ENCODE peak calls at places on chromosomes 5 and 9, in eight cellular contexts. B is caudate nucleus, E is IMR-90, L is AG04450, F is aorta, W is dorsolateral prefrontal cortex, V is lung, J is right lobe of liver. O is an unnamed sample.

GRCh38 chr5:115068239-115069086 is 101.2 kb downstream of the TRIM36 start:
- DNase-seq in J (no peak), L (no peak), B (no peak), V (no peak), W (no peak), E (peak), F (no peak), O (no peak)

GRCh38 chr5:131749138-131749537 is 47.7 kb downstream of the FNIP1 start:
- DNase-seq in W (no peak), J (no peak), E (peak), L (no peak), V (no peak), F (no peak), B (no peak), O (peak)

GRCh38 chr5:176577312-176578176 is 28.4 kb downstream of the CDHR2 start:
- DNase-seq in B (no peak), W (no peak), J (no peak), L (no peak), F (no peak), E (no peak), V (no peak), O (no peak)

GRCh38 chr5:72156921-72157320 is 49.6 kb downstream of the MAP1B start:
- DNase-seq in J (no peak), F (no peak), L (peak), B (no peak), V (no peak), E (peak), W (no peak), O (peak)

GRCh38 chr9:37593877-37594448 is 1.6 kb upstream of the TOMM5 start:
- DNase-seq in W (no peak), J (no peak), E (no peak), L (no peak), F (no peak), B (no peak), V (no peak), O (no peak)

GRCh38 chr5:154444559-154445421 is 1.0 kb upstream of the SAP30L start:
- DNase-seq in V (no peak), L (no peak), W (peak), F (no peak), B (no peak), E (no peak), J (peak), O (no peak)

GRCh38 chr5:404666-405241 is 38.2 kb upstream of the EXOC3 start:
- DNase-seq in B (no peak), J (no peak), F (no peak), L (no peak), V (no peak), E (no peak), W (no peak), O (no peak)

GRCh38 chr9:69582544-69583297 is 89.5 kb downstream of the APBA1 start:
- DNase-seq in E (no peak), F (peak), L (no peak), V (no peak), J (no peak), B (no peak), W (no peak), O (peak)

GRCh38 chr5:43037929-43038510 is 2.1 kb downstream of the ANXA2R start:
- DNase-seq in L (no peak), W (no peak), B (no peak), E (peak), J (no peak), F (no peak), V (no peak), O (no peak)

GRCh38 chr5:95892784-95893354 is 68.8 kb downstream of the ELL2 start:
- DNase-seq in J (no peak), B (no peak), V (no peak), F (no peak), E (no peak), L (no peak), W (no peak), O (no peak)

GRCh38 chr5:146704949-146705665 is 173.4 kb downstream of the PPP2R2B start:
- DNase-seq in L (no peak), J (no peak), F (no peak), W (no peak), E (no peak), V (no peak), B (no peak), O (no peak)

GRCh38 chr5:142784405-142784955 is 14.3 kb downstream of the ARHGAP26 start:
- DNase-seq in F (no peak), J (no peak), L (no peak), B (no peak), E (no peak), W (no peak), V (no peak), O (no peak)

GRCh38 chr5:115435065-115435775 is 109.4 kb downstream of the FEM1C start:
- DNase-seq in F (no peak), E (no peak), W (peak), L (no peak), V (no peak), J (no peak), B (no peak), O (no peak)

GRCh38 chr5:33362915-33363314 is 77.8 kb upstream of the TARS1 start:
- DNase-seq in J (no peak), W (no peak), F (peak), B (no peak), L (no peak), V (no peak), E (peak), O (no peak)

GRCh38 chr9:4177970-4178758 is 121.7 kb downstream of the GLIS3 start:
- DNase-seq in L (no peak), F (no peak), E (no peak), J (no peak), V (no peak), B (no peak), W (no peak), O (no peak)

GRCh38 chr5:93236807-93237421 is 344.1 kb downstream of the NR2F1-AS1 start:
- DNase-seq in F (no peak), E (peak), W (no peak), V (no peak), B (no peak), L (peak), J (no peak), O (peak)

GRCh38 chr9:104927912-104928740 is at the start of gene ABCA1:
- DNase-seq in J (peak), W (peak), E (peak), L (peak), V (peak), B (peak), F (peak), O (no peak)
- H3K27ac ChIP-seq in J (peak), W (peak), E (peak), L (peak), V (peak), B (peak), F (peak), O (peak)

GRCh38 chr5:25540628-25541027 is 895.9 kb upstream of the CDH10 start:
- DNase-seq in B (no peak), V (no peak), F (no peak), J (no peak), E (no peak), W (no peak), L (no peak), O (no peak)
- H3K27ac ChIP-seq in B (no peak), V (no peak), F (no peak), J (no peak), E (no peak), W (no peak), L (no peak), O (no peak)

GRCh38 chr5:137280656-137281055 is 218.5 kb downstream of the SPOCK1 start:
- DNase-seq in L (no peak), F (no peak), V (no peak), W (no peak), J (no peak), E (no peak), B (no peak), O (no peak)
- H3K27ac ChIP-seq in L (no peak), F (no peak), V (no peak), W (no peak), J (no peak), E (no peak), B (no peak), O (no peak)

DNA sequence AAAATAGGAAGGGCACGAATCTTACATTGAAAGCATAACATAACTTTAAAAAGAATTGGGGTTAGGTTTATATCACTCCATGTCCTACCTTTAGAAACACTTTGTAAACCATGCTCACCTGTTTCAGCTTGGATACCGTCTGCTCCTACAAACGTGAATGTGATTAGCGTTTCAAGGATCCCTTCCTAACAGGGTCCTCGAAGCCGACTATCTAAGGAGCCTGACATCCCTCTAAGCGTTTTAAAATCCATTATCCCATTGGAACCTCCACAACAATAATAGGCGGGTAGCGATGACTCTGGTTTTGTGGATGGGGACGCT is 1.0 kb downstream of the SVEP1 start:
- DNase-seq in J (no peak), F (no peak), W (no peak), B (no peak), E (no peak), L (no peak), V (no peak), O (no peak)
- H3K27ac ChIP-seq in J (no peak), F (peak), W (peak), B (no peak), E (peak), L (no peak), V (no peak), O (no peak)

GRCh38 chr9:83526901-83527300 is 11.3 kb downstream of the FRMD3 start:
- DNase-seq in F (no peak), B (no peak), J (no peak), E (no peak), W (no peak), L (no peak), V (no peak), O (no peak)
- H3K27ac ChIP-seq in F (no peak), B (no peak), J (no peak), E (no peak), W (no peak), L (no peak), V (no peak), O (no peak)

GRCh38 chr9:133677126-133678010 is 41.2 kb downstream of the DBH start:
- DNase-seq in L (no peak), W (no peak), F (no peak), E (no peak), V (no peak), B (no peak), J (peak), O (no peak)
- H3K27ac ChIP-seq in L (no peak), W (no peak), F (no peak), E (no peak), V (no peak), B (no peak), J (no peak), O (no peak)

DNA sequence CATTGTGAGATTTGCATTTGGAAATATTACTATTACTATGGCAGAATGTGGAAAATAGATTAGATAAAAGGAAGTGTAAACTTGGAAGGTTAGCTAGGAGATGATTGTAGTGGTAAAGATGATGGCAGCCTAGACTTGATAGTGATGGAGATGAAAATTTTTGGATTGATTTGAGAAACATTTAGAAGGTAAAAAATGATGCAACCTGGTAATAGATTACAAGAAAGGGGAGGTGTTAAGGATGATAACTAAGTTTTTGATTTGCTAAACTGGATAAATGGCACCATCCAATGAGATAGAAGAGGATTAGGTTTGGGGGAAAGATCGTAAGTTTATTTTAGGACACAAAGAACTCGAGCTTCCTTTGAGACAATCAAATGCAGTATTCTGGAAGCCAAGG is 8.9 kb upstream of the SLC30A5 start:
- DNase-seq in F (no peak), E (no peak), W (no peak), B (no peak), L (no peak), V (no peak), J (no peak), O (no peak)
- H3K27ac ChIP-seq in F (no peak), E (no peak), W (no peak), B (no peak), L (no peak), V (no peak), J (no peak), O (no peak)

DNA sequence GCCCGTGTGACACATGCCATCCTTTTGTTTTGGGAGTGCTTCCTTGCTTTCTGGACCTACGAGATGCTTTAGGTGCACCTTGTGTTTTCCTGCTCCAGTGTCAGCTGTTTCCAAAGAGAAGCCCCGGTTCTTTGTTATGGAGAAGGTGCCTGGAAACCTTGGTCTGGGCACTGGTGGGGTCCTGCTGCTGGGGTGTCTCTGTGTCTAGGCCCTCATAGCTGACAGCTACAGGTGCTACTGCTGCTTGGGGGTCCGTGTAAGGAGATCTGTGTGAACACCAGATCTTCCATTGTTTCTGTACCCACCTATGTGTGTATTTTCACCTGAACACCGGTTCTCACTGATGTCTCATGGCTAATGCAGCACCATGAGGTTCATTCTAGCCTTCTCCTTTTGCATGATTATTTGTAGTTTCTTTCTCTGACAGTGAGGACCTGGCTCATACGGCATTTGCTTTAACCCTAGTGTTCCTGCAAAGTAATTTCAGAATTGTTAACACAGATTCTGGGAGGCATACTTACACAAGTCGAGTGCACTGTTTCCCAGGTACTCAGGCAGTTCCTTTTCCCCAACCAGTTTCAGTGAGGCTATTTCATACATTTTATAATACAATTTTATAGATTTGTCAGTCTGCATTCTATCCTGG is 13.2 kb upstream of the FAM120AOS start:
- DNase-seq in V (no peak), E (no peak), L (no peak), B (no peak), W (no peak), J (no peak), F (no peak), O (no peak)
- H3K27ac ChIP-seq in V (no peak), E (no peak), L (no peak), B (no peak), W (no peak), J (peak), F (no peak), O (peak)

O was measured in epithelial cell of prostate.